ENCODE peak calls at places on chromosomes 4 and X, in ten cellular contexts. Y, F, M, E, Q, C, N, I, A and K are unnamed samples.
A peak's percentile ranks its signal among the peaks of the same experiment; 100 is the strongest.

GRCh38 chr4:113537183-113537977 is 224.2 kb downstream of the CAMK2D start:
- DNase-seq in C (no peak), Y (no peak), F (no peak), I (no peak), N (no peak), M (peak; percentile 48), E (no peak), Q (no peak), A (no peak), K (no peak)

GRCh38 chrX:133495464-133496391 is 80.4 kb upstream of the GPC4 start:
- DNase-seq in F (no peak), M (peak; percentile 11), I (no peak), E (no peak), Y (no peak), N (peak; percentile 23), Q (no peak), C (peak; percentile 1), A (no peak), K (no peak)

GRCh38 chr4:151606061-151606460 is 154.7 kb downstream of the GATB start:
- DNase-seq in E (no peak), Y (no peak), C (no peak), I (no peak), F (no peak), M (no peak), N (no peak), Q (no peak), A (no peak), K (no peak)

GRCh38 chr4:148415500-148415899 is 26.7 kb downstream of the NR3C2 start:
- DNase-seq in M (peak; percentile 48), Y (no peak), C (no peak), A (no peak), N (peak; percentile 33), F (no peak), Q (no peak), I (no peak), E (no peak), K (peak; percentile 32)

GRCh38 chr4:182010876-182011275 is 232.3 kb upstream of the TENM3 start:
- DNase-seq in A (no peak), I (no peak), Y (no peak), F (no peak), Q (no peak), C (no peak), E (no peak), N (no peak), M (no peak), K (no peak)

GRCh38 chr4:151806511-151806927 is 45.7 kb upstream of the GATB start:
- DNase-seq in A (no peak), M (no peak), Q (no peak), I (no peak), C (no peak), E (no peak), Y (no peak), N (peak; percentile 66), F (no peak), K (no peak)

GRCh38 chrX:24145340-24146186 is 4.0 kb upstream of the ZFX start:
- DNase-seq in Q (no peak), N (peak; percentile 34), A (no peak), M (no peak), F (no peak), Y (no peak), C (peak; percentile 34), E (no peak), I (no peak), K (peak; percentile 14)

GRCh38 chrX:119755981-119756533 is 2.3 kb upstream of the SOWAHD start:
- DNase-seq in I (peak; percentile 37), F (no peak), C (no peak), Y (no peak), E (peak; percentile 32), Q (no peak), M (no peak), N (no peak), A (peak; percentile 12), K (no peak)

GRCh38 chrX:68084765-68085164 is 348.5 kb downstream of the OPHN1 start:
- DNase-seq in F (no peak), Q (no peak), E (no peak), I (no peak), N (no peak), A (no peak), M (no peak), C (no peak), Y (no peak), K (no peak)

GRCh38 chr4:101140228-101140627 is 207.1 kb downstream of the PPP3CA start:
- DNase-seq in Y (no peak), N (no peak), E (no peak), C (no peak), I (no peak), A (no peak), Q (no peak), F (no peak), M (no peak), K (no peak)

GRCh38 chr4:78592104-78592783 is 40.7 kb downstream of the ANXA3 start:
- DNase-seq in Q (no peak), Y (no peak), C (no peak), F (no peak), I (no peak), E (no peak), M (no peak), A (no peak), N (no peak), K (no peak)

GRCh38 chr4:97950836-97951235 is 192.4 kb downstream of the STPG2 start:
- DNase-seq in N (no peak), I (no peak), Y (no peak), Q (no peak), A (no peak), M (no peak), E (no peak), F (no peak), C (peak; percentile 4), K (no peak)

GRCh38 chr4:182454440-182455013 is 211.3 kb downstream of the TENM3 start:
- DNase-seq in A (no peak), Y (no peak), N (no peak), F (no peak), M (no peak), Q (no peak), C (no peak), E (no peak), I (no peak), K (no peak)

GRCh38 chrX:152647978-152648377 is 10.3 kb downstream of the GABRQ start:
- DNase-seq in N (no peak), Q (no peak), A (no peak), Y (no peak), I (no peak), M (no peak), F (no peak), C (no peak), E (no peak), K (no peak)

GRCh38 chr4:138348055-138348454 is 105.9 kb upstream of the SLC7A11 start:
- DNase-seq in E (no peak), A (no peak), C (peak; percentile 47), I (no peak), M (no peak), N (no peak), Y (no peak), F (no peak), Q (no peak), K (no peak)

GRCh38 chr4:102089850-102090621 is 255.2 kb downstream of the SLC39A8 start:
- DNase-seq in M (no peak), Y (no peak), F (no peak), E (no peak), A (no peak), Q (no peak), N (no peak), I (no peak), C (no peak), K (no peak)

GRCh38 chr4:54940996-54941395 is 184.4 kb downstream of the KDR start:
- DNase-seq in M (no peak), N (no peak), C (no peak), A (no peak), Y (no peak), Q (no peak), E (no peak), F (no peak), I (peak; percentile 18), K (no peak)

GRCh38 chr4:42309571-42310260 is 87.6 kb upstream of the SHISA3 start:
- DNase-seq in F (no peak), A (no peak), I (no peak), Q (no peak), N (no peak), M (no peak), Y (no peak), E (no peak), C (no peak), K (no peak)

GRCh38 chr4:88535090-88535755 is 11.6 kb upstream of the PYURF start:
- DNase-seq in A (no peak), N (no peak), C (no peak), M (no peak), E (no peak), Q (no peak), I (no peak), F (no peak), Y (no peak), K (no peak)

GRCh38 chrX:150547511-150548115 is 20.8 kb upstream of the MTM1 start:
- DNase-seq in F (no peak), Y (peak; percentile 7), N (no peak), A (no peak), E (no peak), C (peak; percentile 48), M (peak; percentile 82), Q (no peak), I (no peak), K (no peak)

GRCh38 chr4:150078996-150079581 is 844 bp downstream of the DCLK2 start:
- DNase-seq in E (no peak), I (no peak), C (peak; percentile 51), Y (no peak), Q (no peak), A (no peak), F (peak; percentile 31), N (peak; percentile 13), M (peak; percentile 29), K (peak; percentile 68)

GRCh38 chrX:7522860-7523259 is 320.1 kb upstream of the VCX start:
- DNase-seq in C (no peak), I (no peak), N (no peak), F (no peak), A (no peak), Q (no peak), M (no peak), Y (no peak), E (no peak), K (no peak)

GRCh38 chrX:149829751-149830191 is 48.0 kb downstream of the MAGEA9 start:
- DNase-seq in Y (no peak), I (peak; percentile 7), F (peak; percentile 4), Q (no peak), N (peak; percentile 47), E (peak; percentile 5), C (no peak), A (no peak), M (no peak), K (no peak)

GRCh38 chr4:176277162-176277904 is 8.3 kb upstream of the ASB5 start:
- DNase-seq in Q (no peak), F (peak; percentile 30), N (peak; percentile 33), I (peak; percentile 1), C (peak; percentile 58), A (no peak), M (peak; percentile 46), Y (no peak), E (no peak), K (peak; percentile 72)

GRCh38 chrX:67545772-67546495 is 2.1 kb downstream of the AR start:
- DNase-seq in I (no peak), C (no peak), F (peak; percentile 8), Q (no peak), N (no peak), M (no peak), Y (no peak), E (no peak), A (no peak), K (no peak)

GRCh38 chr4:1373892-1374705 is 27.1 kb downstream of the UVSSA start:
- DNase-seq in E (no peak), F (no peak), I (no peak), Q (no peak), A (no peak), M (no peak), C (no peak), Y (no peak), N (no peak), K (no peak)

GRCh38 chr4:155952546-155952945 is 1.1 kb downstream of the CTSO start:
- DNase-seq in A (no peak), N (peak; percentile 63), Y (no peak), I (no peak), E (no peak), Q (no peak), F (no peak), C (no peak), M (no peak), K (no peak)

GRCh38 chr4:83381173-83381572 is 46.5 kb upstream of the HPSE start:
- DNase-seq in C (peak; percentile 58), M (no peak), I (no peak), E (no peak), Y (no peak), N (no peak), Q (no peak), F (no peak), A (no peak), K (no peak)